ENCODE peak calls at places on chromosomes 4 and X, in six cellular contexts. G, X, Z, Y, M and L are unnamed samples.

GRCh38 chr4:23976423-23976822 is 86.6 kb upstream of the PPARGC1A start:
- DNase-seq in M (no peak), G (no peak), Z (no peak), Y (no peak), X (no peak), L (no peak)

GRCh38 chr4:111283066-111283677 is 660.3 kb upstream of the PITX2 start:
- DNase-seq in Y (peak), G (peak), X (peak), Z (peak), M (no peak), L (peak)

GRCh38 chr4:81030617-81031388 is at the start of gene BMP3:
- DNase-seq in G (no peak), Z (no peak), M (no peak), X (no peak), Y (no peak), L (no peak)

GRCh38 chr4:48334900-48335384 is 6.4 kb upstream of the SLAIN2 start:
- DNase-seq in M (no peak), Z (no peak), Y (peak), X (no peak), G (no peak), L (no peak)

GRCh38 chrX:140157143-140157542 is 191.8 kb upstream of the CXorf66 start:
- DNase-seq in M (no peak), X (no peak), Z (no peak), Y (no peak), G (no peak), L (no peak)

GRCh38 chrX:101079223-101079622 is 544 bp downstream of the TMEM35A start:
- DNase-seq in Y (no peak), M (no peak), X (no peak), G (no peak), Z (no peak), L (no peak)

GRCh38 chr4:5157721-5158390 is 106.6 kb downstream of the STK32B start:
- DNase-seq in Z (no peak), G (peak), M (no peak), Y (no peak), X (no peak), L (no peak)

GRCh38 chr4:140195806-140196205 is 41.8 kb upstream of the MAML3 start:
- DNase-seq in Z (no peak), G (no peak), Y (peak), X (no peak), M (no peak), L (no peak)

GRCh38 chrX:66017659-66018170 is 22.2 kb downstream of the VSIG4 start:
- DNase-seq in M (no peak), Y (no peak), Z (no peak), G (no peak), X (no peak), L (no peak)

GRCh38 chr4:124710911-124711310 is 1.6 kb downstream of the ANKRD50 start:
- DNase-seq in M (no peak), Z (no peak), X (no peak), Y (no peak), G (no peak), L (no peak)

GRCh38 chrX:55801811-55802210 is 84.3 kb downstream of the RRAGB start:
- DNase-seq in M (no peak), Z (no peak), Y (no peak), X (no peak), G (no peak), L (no peak)

GRCh38 chr4:83267121-83267834 is 17.3 kb downstream of the COQ2 start:
- DNase-seq in Y (no peak), G (peak), M (no peak), X (no peak), Z (no peak), L (peak)

GRCh38 chr4:70849277-70849676 is 9.6 kb upstream of the GRSF1 start:
- DNase-seq in Y (no peak), X (no peak), G (no peak), Z (no peak), M (no peak), L (peak)

GRCh38 chr4:166675411-166675810 is 558.9 kb downstream of the SPOCK3 start:
- DNase-seq in Z (no peak), Y (no peak), M (no peak), X (no peak), G (no peak), L (no peak)

GRCh38 chr4:8198906-8199593 is at the start of gene SH3TC1:
- DNase-seq in X (peak), M (peak), Z (peak), G (peak), Y (peak), L (peak)

GRCh38 chr4:95585016-95585695 is 36.4 kb upstream of the UNC5C start:
- DNase-seq in M (no peak), Y (no peak), G (no peak), Z (no peak), X (peak), L (no peak)

GRCh38 chrX:45758319-45758718 is 557.6 kb upstream of the DIPK2B start:
- DNase-seq in X (no peak), G (no peak), M (peak), Z (no peak), Y (no peak), L (peak)

GRCh38 chrX:123184858-123185251 is 777 bp downstream of the GRIA3 start:
- DNase-seq in Y (no peak), Z (no peak), M (no peak), G (no peak), X (no peak), L (no peak)

GRCh38 chr4:26267087-26267486 is 53.7 kb upstream of the RBPJ start:
- DNase-seq in Z (no peak), X (no peak), Y (no peak), M (no peak), G (no peak), L (no peak)

GRCh38 chrX:10615931-10616780 is 4.2 kb downstream of the MID1 start:
- DNase-seq in G (no peak), M (no peak), Z (no peak), X (no peak), Y (peak), L (peak)

GRCh38 chr4:48047421-48047844 is 30.9 kb downstream of the NIPAL1 start:
- DNase-seq in X (no peak), G (no peak), Z (no peak), M (peak), Y (no peak), L (peak)

GRCh38 chrX:39689374-39690104 is 408.2 kb downstream of the BCOR start:
- DNase-seq in G (no peak), Z (no peak), Y (no peak), M (no peak), X (no peak), L (no peak)

GRCh38 chrX:47200385-47201150 is 6.9 kb downstream of the UBA1 start:
- DNase-seq in G (peak), M (no peak), X (no peak), Z (peak), Y (no peak), L (no peak)

GRCh38 chr4:25370242-25370641 is 6.8 kb upstream of the ANAPC4 start:
- DNase-seq in Y (no peak), X (no peak), Z (no peak), M (no peak), G (no peak), L (no peak)

GRCh38 chr4:163548481-163549243 is 54.2 kb downstream of the TMA16 start:
- DNase-seq in Z (peak), X (no peak), Y (peak), M (no peak), G (peak), L (peak)

GRCh38 chr4:101065935-101066485 is 281.3 kb downstream of the PPP3CA start:
- DNase-seq in Z (no peak), G (no peak), X (no peak), M (no peak), Y (no peak), L (no peak)

GRCh38 chr4:11037637-11038036 is 353.1 kb upstream of the CLNK start:
- DNase-seq in Z (no peak), G (no peak), Y (no peak), M (no peak), X (no peak), L (no peak)

GRCh38 chrX:110914281-110914680 is 118.7 kb upstream of the CHRDL1 start:
- DNase-seq in X (no peak), M (no peak), G (no peak), Y (no peak), Z (no peak), L (no peak)

GRCh38 chrX:28847423-28847822 is 260.2 kb downstream of the IL1RAPL1 start:
- DNase-seq in G (peak), Z (no peak), M (no peak), X (peak), Y (no peak), L (no peak)

GRCh38 chr4:150258569-150258968 is 180.3 kb downstream of the DCLK2 start:
- DNase-seq in Y (no peak), G (no peak), M (no peak), X (no peak), Z (no peak), L (no peak)

GRCh38 chr4:2871911-2872310 is 28.3 kb downstream of the ADD1 start:
- DNase-seq in Z (no peak), M (no peak), Y (peak), G (no peak), X (no peak), L (peak)

GRCh38 chrX:118459494-118459893 is 36.1 kb upstream of the DOCK11 start:
- DNase-seq in Z (peak), X (no peak), M (peak), G (peak), Y (peak), L (peak)

GRCh38 chr4:140659935-140660710 is 91.4 kb upstream of the UCP1 start:
- DNase-seq in Z (no peak), G (no peak), X (no peak), Y (no peak), M (no peak), L (no peak)

GRCh38 chr4:13481569-13481968 is 2.6 kb downstream of the RAB28 start:
- DNase-seq in Z (no peak), X (no peak), G (no peak), Y (no peak), M (no peak), L (peak)

GRCh38 chr4:13484749-13485345 is 707 bp upstream of the RAB28 start:
- DNase-seq in Z (peak), X (peak), Y (peak), M (no peak), G (peak), L (no peak)

GRCh38 chr4:13483142-13484044 is 747 bp downstream of the RAB28 start:
- DNase-seq in Z (peak), X (peak), Y (peak), M (no peak), G (peak), L (peak)

GRCh38 chr4:13478707-13479106 is 5.4 kb downstream of the RAB28 start:
- DNase-seq in Y (no peak), M (no peak), G (no peak), Z (no peak), X (no peak), L (no peak)

DNA sequence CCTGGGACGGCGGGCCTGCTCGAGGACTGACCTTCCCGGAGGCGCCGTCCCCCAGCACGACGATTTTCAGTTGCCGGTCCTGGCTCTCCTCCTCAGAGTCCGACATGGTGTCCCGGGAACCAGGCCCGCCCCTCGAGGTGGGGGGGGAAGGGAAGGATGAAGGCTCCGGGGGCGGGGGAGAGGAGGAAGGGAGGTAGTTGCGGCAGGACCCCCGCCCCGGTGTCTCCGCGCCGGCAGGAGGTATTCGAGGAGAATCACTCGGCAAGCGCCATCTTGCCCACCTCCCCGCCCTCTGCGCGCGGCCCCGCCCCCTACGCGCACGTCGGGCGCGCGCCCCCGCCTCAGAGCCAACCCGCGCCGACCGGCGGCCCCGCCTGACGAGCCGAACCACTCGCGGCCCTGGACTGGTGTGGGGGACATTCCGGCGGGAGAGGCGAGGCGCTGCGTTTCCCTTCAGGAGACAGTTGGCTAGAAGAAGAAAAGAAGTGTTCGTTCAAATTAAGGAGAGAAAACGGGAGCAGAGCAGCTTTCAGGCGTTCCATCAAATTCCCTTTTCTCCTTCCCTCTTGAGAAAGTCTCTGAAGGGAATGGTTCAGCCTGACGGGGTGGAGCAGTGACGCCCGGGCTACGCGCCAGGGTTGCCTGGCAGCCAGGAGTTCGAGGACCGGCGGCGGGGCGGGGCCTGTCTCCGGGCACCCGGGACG is at the start of gene RAB28:
- DNase-seq in G (peak), M (peak), X (peak), Y (peak), Z (peak), L (peak)
- TF ChIP-seq POLR2A in G (peak), M (peak), X (peak), Y (peak), Z (peak), L (peak)

GRCh38 chr4:74397748-74398426 is 32.9 kb downstream of the EREG start:
- DNase-seq in M (no peak), X (no peak), Y (no peak), Z (no peak), G (no peak), L (peak)
- H3K4me3 ChIP-seq in M (peak), X (no peak), Y (peak), Z (no peak), G (no peak), L (peak)

GRCh38 chr4:40991908-40992307 is 222.4 kb downstream of the APBB2 start:
- DNase-seq in M (peak), X (no peak), Z (no peak), Y (no peak), G (no peak), L (no peak)

GRCh38 chr4:40990899-40991265 is 223.5 kb downstream of the APBB2 start:
- DNase-seq in Y (no peak), G (no peak), Z (no peak), M (peak), X (no peak), L (no peak)

GRCh38 chr4:40992472-40993298 is 221.7 kb downstream of the APBB2 start:
- DNase-seq in Y (no peak), Z (no peak), X (no peak), G (no peak), M (peak), L (peak)

GRCh38 chr4:40998680-40999358 is 215.5 kb downstream of the APBB2 start:
- DNase-seq in X (peak), Y (no peak), M (no peak), Z (no peak), G (peak), L (peak)

DNA sequence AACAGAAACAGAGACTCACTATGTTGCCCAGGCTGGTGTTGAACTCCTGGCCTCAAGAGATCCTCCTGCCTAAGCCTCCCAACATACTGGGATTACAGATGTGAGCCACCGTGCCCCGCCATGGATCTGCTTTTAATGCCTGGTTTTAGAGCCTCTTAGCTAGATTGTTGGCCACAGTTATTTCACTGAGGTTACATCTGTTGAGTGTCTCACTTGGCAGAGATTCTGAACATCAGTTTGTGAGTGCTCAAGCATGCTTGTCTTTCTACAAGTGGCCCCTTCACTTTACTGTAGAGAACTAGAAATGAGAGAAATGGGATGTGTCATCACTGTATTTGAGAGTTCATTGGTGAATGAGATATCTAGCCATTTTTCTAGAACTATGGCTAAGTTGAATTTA is 218.5 kb downstream of the APBB2 start:
- DNase-seq in G (no peak), Z (no peak), X (no peak), Y (no peak), M (no peak), L (no peak)
- TF ChIP-seq MAX in G (no peak), Z (no peak), X (no peak), Y (no peak), M (no peak), L (no peak)

GRCh38 chr4:161404346-161405110 is 759.3 kb downstream of the FSTL5 start:
- DNase-seq in Y (no peak), M (no peak), G (no peak), X (no peak), Z (no peak), L (no peak)

DNA sequence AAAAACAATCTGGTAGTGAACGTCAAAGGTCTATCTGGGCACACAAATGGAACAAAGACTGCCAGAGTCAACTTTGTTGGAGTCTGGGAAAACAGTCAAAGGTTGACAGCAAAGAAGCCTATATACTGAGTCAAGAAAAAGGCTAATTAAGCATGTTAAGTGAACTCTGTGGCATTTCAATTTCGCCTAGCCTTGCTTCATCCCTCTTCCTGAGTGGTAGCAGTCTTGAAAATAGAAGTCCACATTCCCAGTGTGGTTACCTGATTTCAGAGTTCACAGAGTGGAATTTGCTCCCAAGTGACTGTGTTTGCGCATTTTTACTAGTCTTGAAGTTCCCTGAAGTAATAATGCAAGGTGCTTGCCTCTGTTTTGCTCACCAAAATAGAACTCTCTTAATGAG is 760.0 kb downstream of the FSTL5 start:
- DNase-seq in Z (no peak), G (no peak), M (no peak), X (no peak), Y (no peak), L (no peak)
- TF ChIP-seq POLR2A in Z (no peak), G (no peak), M (no peak), X (no peak), Y (no peak), L (no peak)

GRCh38 chr4:102503831-102504786 is 3.0 kb downstream of the NFKB1 start:
- DNase-seq in G (no peak), Y (no peak), M (no peak), X (no peak), Z (no peak), L (peak)
- H3K4me3 ChIP-seq in G (peak), Y (no peak), M (peak), X (no peak), Z (peak), L (peak)

GRCh38 chr4:183504930-183505555 is at the start of gene ING2:
- DNase-seq in G (peak), X (peak), M (no peak), Z (peak), Y (peak), L (no peak)
- TF ChIP-seq MAX in G (no peak), X (no peak), M (peak), Z (no peak), Y (no peak), L (no peak)

GRCh38 chr4:153781717-153782416 is 7.0 kb downstream of the SFRP2 start:
- DNase-seq in X (no peak), Z (no peak), M (no peak), G (no peak), Y (no peak), L (peak)

GRCh38 chr4:153782567-153782966 is 6.3 kb downstream of the SFRP2 start:
- DNase-seq in Z (no peak), G (no peak), Y (no peak), M (no peak), X (no peak), L (peak)

GRCh38 chr4:153780876-153781275 is 8.0 kb downstream of the SFRP2 start:
- DNase-seq in G (no peak), Z (no peak), X (no peak), Y (no peak), M (peak), L (no peak)

GRCh38 chr4:153780221-153780620 is 8.7 kb downstream of the SFRP2 start:
- DNase-seq in Y (no peak), Z (no peak), M (no peak), G (no peak), X (no peak), L (peak)

GRCh38 chr4:153781280-153781679 is 7.6 kb downstream of the SFRP2 start:
- DNase-seq in X (no peak), G (no peak), Z (no peak), M (no peak), Y (no peak), L (no peak)
- TF ChIP-seq POLR2A in X (no peak), G (no peak), Z (no peak), M (no peak), Y (no peak), L (no peak)

GRCh38 chr4:185836268-185837084 is 24.5 kb upstream of the SORBS2 start:
- DNase-seq in M (no peak), X (no peak), Y (no peak), Z (peak), G (no peak), L (no peak)
- H3K4me3 ChIP-seq in M (no peak), X (no peak), Y (no peak), Z (peak), G (no peak), L (no peak)